ENCODE peak calls at places on chromosomes 3 and 15, in six cellular contexts. T, O, Q, E, H and X are unnamed samples.

GRCh38 chr3:186472466-186473008 is 71.6 kb downstream of the CRYGS start:
- DNase-seq in H (peak; percentile 25), Q (no peak), T (no peak), E (no peak), O (no peak), X (no peak)

GRCh38 chr3:194761384-194761783 is 75.7 kb downstream of the FAM43A start:
- DNase-seq in E (no peak), Q (no peak), H (peak; percentile 32), T (no peak), O (no peak), X (no peak)

GRCh38 chr15:40106203-40107161 is 2.2 kb downstream of the BMF start:
- DNase-seq in O (peak; percentile 68), T (peak; percentile 88), E (no peak), Q (peak; percentile 79), H (peak; percentile 81), X (no peak)

GRCh38 chr3:150238995-150239612 is 169.0 kb upstream of the TSC22D2 start:
- DNase-seq in O (peak; percentile 47), H (peak; percentile 77), T (peak; percentile 60), E (no peak), Q (no peak), X (no peak)

GRCh38 chr3:109806929-109807328 is 469.6 kb upstream of the DPPA4 start:
- DNase-seq in E (peak; percentile 58), Q (no peak), H (peak; percentile 77), O (no peak), T (peak; percentile 20), X (peak; percentile 53)

GRCh38 chr15:33533197-33533596 is 222.4 kb downstream of the RYR3 start:
- DNase-seq in H (no peak), T (no peak), O (no peak), Q (no peak), E (no peak), X (no peak)

GRCh38 chr3:30689202-30689641 is 82.8 kb downstream of the TGFBR2 start:
- DNase-seq in E (peak; percentile 37), Q (peak; percentile 67), H (peak; percentile 93), T (peak; percentile 58), O (no peak), X (no peak)

GRCh38 chr3:69020857-69021256 is 7.4 kb upstream of the EOGT start:
- DNase-seq in E (no peak), T (no peak), Q (no peak), O (no peak), H (no peak), X (no peak)

GRCh38 chr3:189071452-189071851 is 100.3 kb upstream of the TPRG1 start:
- DNase-seq in Q (peak; percentile 2), E (no peak), O (no peak), H (peak; percentile 20), T (peak; percentile 71), X (no peak)

GRCh38 chr3:138072816-138073215 is 42.6 kb downstream of the DZIP1L start:
- DNase-seq in T (no peak), O (no peak), E (peak; percentile 41), H (no peak), Q (peak; percentile 21), X (no peak)

GRCh38 chr3:189577290-189577951 is 53.8 kb upstream of the TP63 start:
- DNase-seq in O (no peak), H (no peak), T (no peak), Q (no peak), E (no peak), X (no peak)

GRCh38 chr3:129315386-129315991 is 36.8 kb downstream of the HMCES start:
- DNase-seq in Q (no peak), E (no peak), H (peak; percentile 9), O (peak; percentile 43), T (peak; percentile 29), X (peak; percentile 47)

GRCh38 chr3:15081960-15082664 is 16.8 kb downstream of the RBSN start:
- DNase-seq in O (no peak), E (peak; percentile 9), T (peak; percentile 58), Q (no peak), H (peak; percentile 25), X (no peak)

GRCh38 chr3:107065094-107065861 is 312.0 kb upstream of the CCDC54 start:
- DNase-seq in E (no peak), T (peak; percentile 49), O (no peak), Q (no peak), H (peak; percentile 10), X (peak; percentile 21)

GRCh38 chr3:13414040-13414729 is 5.9 kb downstream of the NUP210 start:
- DNase-seq in E (no peak), Q (no peak), O (no peak), H (peak; percentile 51), T (peak; percentile 47), X (peak; percentile 86)

GRCh38 chr3:123285931-123286307 is 84.2 kb downstream of the SEC22A start:
- DNase-seq in Q (no peak), O (no peak), E (no peak), H (no peak), T (no peak), X (no peak)

GRCh38 chr3:127915115-127915936 is at the start of gene KBTBD12:
- DNase-seq in H (no peak), Q (no peak), O (peak; percentile 43), T (no peak), E (no peak), X (no peak)

GRCh38 chr15:74869726-74870407 is 3.3 kb downstream of the SCAMP2 start:
- DNase-seq in T (no peak), Q (no peak), O (no peak), E (no peak), H (no peak), X (peak; percentile 62)

GRCh38 chr3:125231895-125232294 is 19.3 kb upstream of the SLC12A8 start:
- DNase-seq in H (peak; percentile 16), Q (peak; percentile 81), E (peak; percentile 17), T (peak; percentile 24), O (no peak), X (no peak)

GRCh38 chr3:188296761-188297689 is 143.1 kb downstream of the LPP start:
- DNase-seq in H (peak; percentile 85), Q (peak; percentile 66), T (peak; percentile 95), E (peak; percentile 79), O (no peak), X (no peak)

GRCh38 chr15:85318048-85318731 is 62.2 kb upstream of the AKAP13 start:
- DNase-seq in E (peak; percentile 91), Q (no peak), T (peak; percentile 64), O (no peak), H (peak; percentile 67), X (peak; percentile 75)

GRCh38 chr3:46022909-46023785 is 4.1 kb downstream of the XCR1 start:
- DNase-seq in O (no peak), T (no peak), E (no peak), H (no peak), Q (no peak), X (no peak)

GRCh38 chr3:197486861-197487260 is 68.9 kb downstream of the BDH1 start:
- DNase-seq in Q (no peak), E (no peak), H (peak; percentile 57), O (no peak), T (no peak), X (no peak)

GRCh38 chr15:95284933-95285401 is 1045.5 kb upstream of the NR2F2 start:
- DNase-seq in Q (no peak), E (no peak), O (peak; percentile 38), T (no peak), H (peak; percentile 12), X (peak; percentile 37)

DNA sequence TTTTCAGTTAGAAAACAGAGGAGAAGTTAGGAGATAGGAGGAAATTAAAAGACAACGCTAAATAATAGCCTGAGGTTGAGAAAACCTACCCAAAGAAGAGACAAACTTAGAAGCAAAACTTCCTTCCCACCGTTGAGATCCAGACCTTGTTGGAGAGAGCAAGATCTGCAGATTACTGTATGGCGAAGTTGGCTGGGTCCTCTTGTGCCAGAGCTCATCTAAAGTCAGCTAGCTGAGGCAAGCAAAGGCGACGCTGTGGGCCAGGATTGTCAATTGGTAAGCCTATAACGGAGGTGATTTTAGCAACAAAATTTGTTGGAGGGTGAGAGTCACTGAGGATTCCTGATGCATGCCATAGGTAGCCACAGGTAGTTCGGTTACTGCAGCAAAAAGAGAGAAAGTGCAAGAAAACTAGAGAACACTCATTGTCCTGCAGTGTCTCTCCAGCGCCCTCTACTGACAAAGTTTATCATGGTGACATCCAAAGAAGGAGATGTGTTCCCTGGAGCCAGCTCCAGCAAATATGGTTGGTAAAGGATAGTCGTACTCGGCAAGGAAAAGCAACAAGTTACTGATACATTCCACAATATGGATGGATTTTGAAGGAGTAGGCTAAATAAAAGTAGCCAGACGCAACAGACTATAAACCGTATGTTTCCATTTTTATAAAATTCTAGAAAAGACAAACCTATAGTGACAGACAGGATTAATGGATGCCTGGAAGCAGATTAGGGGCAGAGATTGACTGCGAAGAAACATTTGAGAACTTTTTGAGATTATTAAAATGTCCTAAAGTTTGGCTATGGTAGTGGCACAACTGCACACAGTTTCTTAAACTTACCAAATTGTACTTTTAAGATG is 9.8 kb upstream of the OR5K4 start:
- DNase-seq in T (peak; percentile 86), Q (no peak), E (peak; percentile 46), O (peak; percentile 69), H (peak; percentile 83), X (peak; percentile 51)
- TF ChIP-seq CTCF in T (peak; percentile 66), Q (peak; percentile 80), E (peak; percentile 75), O (peak; percentile 59), H (peak; percentile 89), X (peak; percentile 77)

DNA sequence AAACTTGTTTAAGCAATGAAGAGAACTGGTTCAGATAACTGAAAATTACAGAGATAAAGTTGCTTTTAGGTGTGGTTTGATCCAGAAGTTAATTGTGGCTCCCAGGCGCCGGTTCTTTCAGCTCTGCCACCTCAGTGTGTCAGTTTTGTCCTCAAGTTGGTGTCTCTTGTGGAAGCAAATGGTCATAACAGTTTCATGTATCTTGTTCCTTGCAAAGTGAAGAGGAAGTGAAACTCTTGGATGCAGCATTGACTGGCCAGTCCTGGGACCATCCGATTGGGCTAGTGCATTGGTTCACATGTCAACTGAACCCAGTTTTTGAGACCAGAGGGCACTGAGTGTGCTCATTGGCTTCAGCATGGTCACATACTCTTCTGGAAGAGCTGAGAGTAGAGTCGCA is 181.4 kb upstream of the GRM7 start:
- DNase-seq in Q (no peak), E (no peak), T (no peak), O (no peak), H (no peak), X (no peak)
- TF ChIP-seq CTCF in Q (no peak), E (no peak), T (no peak), O (no peak), H (no peak), X (no peak)

DNA sequence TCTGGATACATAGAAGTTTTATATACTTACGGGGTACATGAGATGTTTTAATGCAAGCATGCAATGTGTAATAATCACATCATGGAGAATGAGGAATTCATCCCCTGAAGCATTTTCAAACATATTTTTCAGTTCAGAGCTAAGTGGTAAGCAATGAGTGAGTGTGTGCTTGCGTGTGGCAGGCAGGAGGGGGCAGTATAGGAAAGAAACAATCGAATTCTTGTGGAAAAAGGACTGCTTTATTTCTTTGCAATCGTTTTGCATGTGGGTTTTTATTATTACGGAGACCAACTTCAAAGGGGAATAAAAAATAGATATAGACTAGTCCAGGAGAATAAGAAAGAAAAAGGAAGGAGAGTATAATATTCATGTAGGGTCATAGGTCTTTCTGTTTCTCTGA is 271.6 kb downstream of the CHL1 start:
- DNase-seq in Q (no peak), T (peak; percentile 9), E (no peak), H (peak; percentile 25), O (peak; percentile 20), X (no peak)
- TF ChIP-seq CTCF in Q (peak; percentile 79), T (peak; percentile 16), E (peak; percentile 66), H (peak; percentile 63), O (peak; percentile 52), X (peak; percentile 18)

DNA sequence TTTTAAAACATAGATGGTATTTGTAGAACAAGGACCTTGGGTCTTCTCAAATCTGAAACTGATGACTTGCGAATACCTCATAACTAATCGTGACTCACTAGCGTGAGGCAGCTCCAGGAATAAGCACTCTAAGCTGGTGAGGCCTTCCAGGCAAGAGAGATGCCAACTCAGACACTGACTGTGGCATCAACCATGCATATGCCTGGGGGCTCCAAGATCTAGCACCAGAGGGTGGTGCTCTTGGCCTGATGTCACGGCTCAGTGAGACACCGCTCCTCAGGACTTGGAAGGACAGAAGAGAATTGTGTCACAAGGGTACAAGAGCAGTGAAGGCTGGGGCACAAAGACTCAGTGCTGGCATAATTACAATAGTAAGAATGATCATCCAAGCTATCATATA is 125.0 kb upstream of the TRIM42 start:
- DNase-seq in O (no peak), Q (no peak), E (no peak), T (peak; percentile 57), H (peak; percentile 56), X (no peak)
- TF ChIP-seq CTCF in O (no peak), Q (no peak), E (peak; percentile 35), T (no peak), H (no peak), X (no peak)